ENCODE peak calls at places on chromosomes 12 and 14, in ten cellular contexts. M is Caco-2, S is cardiac muscle cell, L is epithelial cell of esophagus, A is B cell, W is right atrium auricular region, R is fibroblast of the aortic adventitia, O is transverse colon, I is progenitor cell of endocrine pancreas, J is PC-9. X is an unnamed sample.

GRCh38 chr14:90815817-90816662 is at the start of gene TTC7B:
- DNase-seq in M (peak; percentile 75), S (peak; percentile 47), L (peak; percentile 23), A (peak; percentile 61), W (no peak), R (peak; percentile 15), O (peak; percentile 43), I (peak; percentile 52), J (no peak), X (peak; percentile 90)

GRCh38 chr14:65753061-65753460 is 340.5 kb downstream of the FUT8 start:
- DNase-seq in M (no peak), S (no peak), L (no peak), A (no peak), W (no peak), R (no peak), O (peak; percentile 67), I (no peak), J (no peak), X (no peak)

GRCh38 chr14:33611405-33612183 is 339.3 kb downstream of the EGLN3 start:
- DNase-seq in M (no peak), S (peak; percentile 51), L (peak; percentile 66), A (no peak), W (no peak), R (peak; percentile 44), O (no peak), I (no peak), J (no peak), X (no peak)

GRCh38 chr12:48001426-48002178 is 2.7 kb downstream of the COL2A1 start:
- DNase-seq in M (peak; percentile 74), S (peak; percentile 43), L (peak; percentile 69), A (peak; percentile 38), W (no peak), R (peak; percentile 23), O (peak; percentile 54), I (no peak), J (peak; percentile 41), X (peak; percentile 46)

GRCh38 chr14:64707661-64708060 is 3.4 kb downstream of the PLEKHG3 start:
- DNase-seq in M (peak; percentile 53), S (peak; percentile 69), L (peak; percentile 98), A (no peak), W (no peak), R (peak; percentile 72), O (peak; percentile 53), I (no peak), J (no peak), X (no peak)

GRCh38 chr14:61698216-61698980 is 3.1 kb downstream of the HIF1A start:
- DNase-seq in M (no peak), S (peak; percentile 73), L (no peak), A (no peak), W (no peak), R (peak; percentile 50), O (no peak), I (no peak), J (no peak), X (no peak)

GRCh38 chr14:55451398-55451797 is 11.0 kb upstream of the TBPL2 start:
- DNase-seq in M (no peak), S (peak; percentile 69), L (no peak), A (no peak), W (no peak), R (peak; percentile 76), O (no peak), I (no peak), J (no peak), X (no peak)

GRCh38 chr12:92138144-92138543 is 7.5 kb downstream of the BTG1 start:
- DNase-seq in M (no peak), S (no peak), L (peak; percentile 94), A (no peak), W (no peak), R (peak; percentile 17), O (no peak), I (no peak), J (no peak), X (no peak)

GRCh38 chr14:77140937-77141591 is 527 bp downstream of the ZDHHC22 start:
- DNase-seq in M (peak; percentile 66), S (peak; percentile 40), L (peak; percentile 29), A (peak; percentile 55), W (no peak), R (no peak), O (no peak), I (peak; percentile 64), J (peak; percentile 53), X (peak; percentile 62)

GRCh38 chr12:53048780-53049401 is 974 bp upstream of the TNS2 start:
- DNase-seq in M (peak; percentile 55), S (peak; percentile 88), L (no peak), A (no peak), W (no peak), R (peak; percentile 73), O (peak; percentile 61), I (no peak), J (no peak), X (no peak)

GRCh38 chr14:31561155-31561846 is at the start of gene NUBPL:
- DNase-seq in M (peak; percentile 95), S (peak; percentile 97), L (peak; percentile 95), A (peak; percentile 98), W (peak; percentile 98), R (peak; percentile 96), O (peak; percentile 96), I (peak; percentile 94), J (peak; percentile 86), X (peak; percentile 96)

GRCh38 chr12:49342914-49343731 is 3.6 kb upstream of the DNAJC22 start:
- DNase-seq in M (no peak), S (no peak), L (peak; percentile 52), A (no peak), W (no peak), R (no peak), O (no peak), I (no peak), J (no peak), X (peak; percentile 51)

GRCh38 chr12:20624718-20625117 is 70.4 kb upstream of the SLCO1C1 start:
- DNase-seq in M (peak; percentile 55), S (peak; percentile 69), L (peak; percentile 13), A (no peak), W (no peak), R (peak; percentile 34), O (no peak), I (no peak), J (no peak), X (no peak)

GRCh38 chr12:6613015-6613775 is 6.0 kb upstream of the CHD4 start:
- DNase-seq in M (peak; percentile 52), S (peak; percentile 84), L (peak; percentile 45), A (no peak), W (peak; percentile 76), R (peak; percentile 75), O (peak; percentile 86), I (no peak), J (peak; percentile 96), X (peak; percentile 59)

GRCh38 chr14:50060871-50061663 is 55.3 kb downstream of the VCPKMT start:
- DNase-seq in M (peak; percentile 74), S (peak; percentile 96), L (peak; percentile 96), A (peak; percentile 30), W (peak; percentile 79), R (peak; percentile 96), O (peak; percentile 47), I (no peak), J (peak; percentile 31), X (peak; percentile 62)
- TF ChIP-seq CTCF in M (peak; percentile 28), S (peak; percentile 28), L (peak; percentile 10), A (no peak), W (no peak), R (peak; percentile 53), O (no peak), I (no peak), J (no peak), X (no peak)

GRCh38 chr12:71125515-71125914 is 32.3 kb downstream of the TSPAN8 start:
- DNase-seq in M (no peak), S (peak; percentile 37), L (no peak), A (no peak), W (no peak), R (peak; percentile 60), O (no peak), I (no peak), J (no peak), X (no peak)
- TF ChIP-seq CTCF in M (no peak), S (peak; percentile 28), L (no peak), A (no peak), W (no peak), R (no peak), O (no peak), I (no peak), J (no peak), X (no peak)

GRCh38 chr12:96068636-96069035 is 33.2 kb upstream of the LTA4H start:
- DNase-seq in M (no peak), S (no peak), L (no peak), A (no peak), W (no peak), R (no peak), O (no peak), I (no peak), J (no peak), X (no peak)

GRCh38 chr12:96068111-96068510 is 32.7 kb upstream of the LTA4H start:
- DNase-seq in M (no peak), S (no peak), L (no peak), A (no peak), W (no peak), R (no peak), O (no peak), I (no peak), J (no peak), X (no peak)

GRCh38 chr12:96073346-96074336 is 38.3 kb upstream of the LTA4H start:
- DNase-seq in M (no peak), S (peak; percentile 38), L (peak; percentile 81), A (no peak), W (no peak), R (peak; percentile 14), O (no peak), I (no peak), J (peak; percentile 86), X (no peak)

GRCh38 chr12:96069511-96070231 is 34.3 kb upstream of the LTA4H start:
- DNase-seq in M (no peak), S (no peak), L (no peak), A (no peak), W (no peak), R (no peak), O (no peak), I (no peak), J (no peak), X (no peak)

DNA sequence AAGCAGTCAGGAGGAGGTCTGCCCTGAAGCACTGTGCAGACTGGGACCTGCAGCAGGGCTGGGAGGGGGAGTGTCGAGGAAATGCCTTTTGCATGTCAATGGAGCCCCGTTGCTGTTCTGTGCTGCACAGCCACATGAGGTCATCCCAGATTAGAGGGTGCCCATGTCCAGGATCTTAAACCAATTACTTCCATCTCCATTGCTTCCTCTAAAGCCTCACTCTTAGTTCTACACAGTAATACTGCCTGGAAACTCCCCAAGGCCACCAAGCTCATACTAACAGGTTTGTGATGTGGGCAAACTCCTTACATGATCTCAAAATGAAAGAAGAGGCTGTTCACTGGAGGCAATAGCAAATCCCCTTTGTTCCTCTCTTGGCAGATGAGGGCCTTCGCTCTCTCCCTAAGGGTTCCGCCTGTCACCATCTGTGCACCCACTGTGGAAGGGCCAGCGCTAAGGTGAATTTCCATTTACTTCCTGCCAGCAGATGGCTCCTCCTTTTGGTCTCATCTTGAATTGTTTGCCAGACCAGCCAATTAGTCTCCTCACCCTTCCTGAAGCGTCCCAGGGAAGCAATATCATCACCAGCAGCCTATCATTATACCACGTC is 35.4 kb upstream of the LTA4H start:
- DNase-seq in M (peak; percentile 19), S (peak; percentile 22), L (peak; percentile 73), A (peak; percentile 36), W (no peak), R (peak; percentile 30), O (peak; percentile 13), I (no peak), J (peak; percentile 53), X (peak; percentile 48)
- TF ChIP-seq CTCF in M (no peak), S (peak; percentile 20), L (peak; percentile 23), A (no peak), W (no peak), R (no peak), O (no peak), I (no peak), J (no peak), X (peak; percentile 17)

GRCh38 chr12:104736307-104736706 is 221.8 kb downstream of the SLC41A2 start:
- DNase-seq in M (no peak), S (peak; percentile 87), L (no peak), A (no peak), W (no peak), R (peak; percentile 95), O (no peak), I (no peak), J (no peak), X (no peak)
- TF ChIP-seq CTCF in M (no peak), S (peak; percentile 5), L (no peak), A (no peak), W (no peak), R (peak; percentile 39), O (no peak), I (no peak), J (no peak), X (no peak)

X was measured in GM13976.